ENCODE peak calls at places on chromosomes 11 and 22, in seven cellular contexts. N, B, K, U, Y, D and F are unnamed samples.

GRCh38 chr11:62889484-62890437 is 9.1 kb downstream of the SLC3A2 start:
- DNase-seq in N (no peak), B (no peak), K (peak), U (no peak), Y (peak), D (no peak), F (no peak)

GRCh38 chr11:20077973-20078372 is 82.3 kb downstream of the DBX1 start:
- DNase-seq in N (no peak), B (no peak), K (no peak), U (no peak), Y (no peak), D (no peak), F (no peak)

GRCh38 chr22:38451864-38452263 is 3.1 kb downstream of the KCNJ4 start:
- DNase-seq in N (no peak), B (no peak), K (no peak), U (no peak), Y (no peak), D (no peak), F (no peak)

GRCh38 chr22:45285431-45286058 is 796 bp downstream of the UPK3A start:
- DNase-seq in N (no peak), B (no peak), K (no peak), U (no peak), Y (no peak), D (no peak), F (no peak)

GRCh38 chr11:42465613-42466012 is 846.2 kb upstream of the API5 start:
- DNase-seq in N (no peak), B (no peak), K (no peak), U (no peak), Y (no peak), D (peak), F (no peak)

GRCh38 chr11:72326151-72326842 is 82.3 kb upstream of the PHOX2A start:
- DNase-seq in N (no peak), B (no peak), K (no peak), U (no peak), Y (no peak), D (no peak), F (no peak)

GRCh38 chr11:96254854-96255253 is 88.1 kb downstream of the MAML2 start:
- DNase-seq in N (no peak), B (no peak), K (no peak), U (no peak), Y (no peak), D (no peak), F (no peak)

GRCh38 chr11:68099474-68100405 is 21.4 kb downstream of the CHKA start:
- DNase-seq in N (no peak), B (no peak), K (no peak), U (no peak), Y (no peak), D (peak), F (no peak)

GRCh38 chr22:50600967-50601668 is 525 bp downstream of the MAPK8IP2 start:
- DNase-seq in N (no peak), B (no peak), K (no peak), U (no peak), Y (no peak), D (no peak), F (peak)

GRCh38 chr11:64253481-64253880 is 2.2 kb downstream of the PLCB3 start:
- DNase-seq in N (no peak), B (no peak), K (no peak), U (no peak), Y (no peak), D (no peak), F (no peak)

GRCh38 chr11:105609341-105609781 is 512 bp upstream of the GRIA4 start:
- DNase-seq in N (no peak), B (no peak), K (peak), U (no peak), Y (no peak), D (peak), F (peak)

GRCh38 chr11:81963018-81963417 is 770.6 kb downstream of the FAM181B start:
- DNase-seq in N (no peak), B (no peak), K (peak), U (no peak), Y (no peak), D (peak), F (no peak)

GRCh38 chr11:30567644-30568043 is 18.5 kb downstream of the MPPED2 start:
- DNase-seq in N (no peak), B (no peak), K (no peak), U (no peak), Y (no peak), D (no peak), F (no peak)

GRCh38 chr11:91305402-91305801 is 919.2 kb upstream of the FAT3 start:
- DNase-seq in N (no peak), B (no peak), K (no peak), U (no peak), Y (no peak), D (no peak), F (peak)

GRCh38 chr11:59551651-59552521 is 40.5 kb downstream of the OR4D9 start:
- DNase-seq in N (no peak), B (no peak), K (no peak), U (no peak), Y (peak), D (no peak), F (peak)

GRCh38 chr11:63841554-63841953 is 2.6 kb downstream of the MARK2 start:
- DNase-seq in N (no peak), B (no peak), K (peak), U (no peak), Y (no peak), D (no peak), F (peak)

GRCh38 chr11:17574799-17575144 is 27.7 kb downstream of the OTOG start:
- DNase-seq in N (no peak), B (no peak), K (no peak), U (no peak), Y (no peak), D (no peak), F (no peak)

GRCh38 chr11:106061249-106061794 is 15.8 kb downstream of the KBTBD3 start:
- DNase-seq in N (no peak), B (no peak), K (no peak), U (no peak), Y (no peak), D (no peak), F (no peak)

GRCh38 chr22:27088026-27088425 is 430.6 kb downstream of the MIAT start:
- DNase-seq in N (no peak), B (no peak), K (no peak), U (no peak), Y (no peak), D (no peak), F (no peak)

GRCh38 chr11:65778431-65778900 is 2.3 kb downstream of the AP5B1 start:
- DNase-seq in N (no peak), B (no peak), K (no peak), U (no peak), Y (no peak), D (no peak), F (no peak)

GRCh38 chr11:95134491-95134890 is 44.8 kb downstream of the ENDOD1 start:
- DNase-seq in N (no peak), B (no peak), K (peak), U (no peak), Y (no peak), D (peak), F (no peak)

GRCh38 chr22:38080847-38081635 is 2.9 kb downstream of the SLC16A8 start:
- DNase-seq in N (no peak), B (no peak), K (no peak), U (no peak), Y (no peak), D (peak), F (peak)

GRCh38 chr11:65623852-65624616 is 8.5 kb downstream of the PCNX3 start:
- DNase-seq in N (no peak), B (no peak), K (no peak), U (no peak), Y (no peak), D (no peak), F (no peak)

GRCh38 chr22:30636226-30637077 is 871 bp downstream of the SLC35E4 start:
- DNase-seq in N (no peak), B (no peak), K (no peak), U (no peak), Y (no peak), D (peak), F (peak)

GRCh38 chr22:37198290-37199102 is 10.4 kb upstream of the C1QTNF6 start:
- DNase-seq in N (peak), B (peak), K (peak), U (peak), Y (no peak), D (peak), F (peak)

GRCh38 chr11:7844521-7844920 is 47.8 kb upstream of the OR5P2 start:
- DNase-seq in N (no peak), B (no peak), K (no peak), U (no peak), Y (no peak), D (no peak), F (no peak)

GRCh38 chr11:118883368-118884071 is at the start of gene CXCR5:
- DNase-seq in N (no peak), B (peak), K (no peak), U (no peak), Y (no peak), D (no peak), F (no peak)

GRCh38 chr11:73149105-73149504 is 7.0 kb upstream of the FCHSD2 start:
- DNase-seq in N (no peak), B (no peak), K (no peak), U (no peak), Y (no peak), D (no peak), F (no peak)

GRCh38 chr22:24819941-24820461 is 14.0 kb downstream of the SGSM1 start:
- DNase-seq in N (no peak), B (no peak), K (no peak), U (no peak), Y (no peak), D (peak), F (no peak)